ENCODE peak calls at places on chromosomes 5 and 9, in ten cellular contexts. L, B, D, T, W, C, Y, F, Q and X are unnamed samples. For H3K36me3 and H3K27me3, the result is how much of the 10 kb centered on the place peaks cover.

GRCh38 chr5:119218830-119219782 is 136.7 kb upstream of the TNFAIP8 start:
- DNase-seq in L (no peak), B (no peak), D (no peak), T (no peak), W (peak), C (no peak), Y (peak), F (no peak), Q (peak), X (no peak)

GRCh38 chr9:111743275-111743674 is 51.5 kb downstream of the SHOC1 start:
- DNase-seq in L (no peak), B (no peak), D (no peak), T (peak), W (no peak), C (peak), Y (peak), F (peak), Q (peak), X (no peak)

GRCh38 chr5:138752341-138752950 is 779 bp upstream of the CTNNA1 start:
- DNase-seq in L (no peak), B (peak), D (peak), T (no peak), W (peak), C (peak), Y (no peak), F (no peak), Q (peak), X (peak)

GRCh38 chr5:177439518-177440053 is 7.0 kb upstream of the PRR7 start:
- DNase-seq in L (no peak), B (no peak), D (no peak), T (no peak), W (no peak), C (no peak), Y (no peak), F (no peak), Q (no peak), X (no peak)

GRCh38 chr9:95733687-95734659 is 141.5 kb upstream of the ERCC6L2 start:
- DNase-seq in L (no peak), B (no peak), D (no peak), T (no peak), W (no peak), C (no peak), Y (no peak), F (no peak), Q (no peak), X (no peak)

GRCh38 chr5:176743828-176744583 is 66.4 kb upstream of the UNC5A start:
- DNase-seq in L (no peak), B (no peak), D (no peak), T (no peak), W (no peak), C (no peak), Y (no peak), F (no peak), Q (no peak), X (no peak)

GRCh38 chr5:43840424-43841232 is 237.6 kb downstream of the NNT start:
- DNase-seq in L (no peak), B (no peak), D (no peak), T (no peak), W (no peak), C (no peak), Y (no peak), F (no peak), Q (peak), X (no peak)

GRCh38 chr9:105842023-105842644 is 147.8 kb downstream of the TMEM38B start:
- DNase-seq in L (no peak), B (peak), D (peak), T (peak), W (no peak), C (peak), Y (peak), F (peak), Q (peak), X (no peak)

GRCh38 chr5:135724475-135725065 is 109.9 kb upstream of the SLC25A48 start:
- DNase-seq in L (no peak), B (no peak), D (no peak), T (no peak), W (no peak), C (no peak), Y (no peak), F (no peak), Q (no peak), X (no peak)

GRCh38 chr9:21801683-21802417 is 586 bp upstream of the MTAP start:
- DNase-seq in L (peak), B (peak), D (no peak), T (peak), W (peak), C (peak), Y (peak), F (peak), Q (peak), X (peak)

GRCh38 chr5:181261320-181262085 is 560 bp upstream of the TRIM52 start:
- DNase-seq in L (peak), B (peak), D (peak), T (peak), W (peak), C (peak), Y (peak), F (peak), Q (peak), X (peak)

GRCh38 chr5:58040851-58041250 is 419.0 kb downstream of the PLK2 start:
- DNase-seq in L (no peak), B (no peak), D (no peak), T (peak), W (no peak), C (peak), Y (no peak), F (no peak), Q (peak), X (no peak)

GRCh38 chr5:37721447-37721871 is 118.4 kb downstream of the GDNF start:
- DNase-seq in L (no peak), B (no peak), D (no peak), T (peak), W (no peak), C (no peak), Y (peak), F (peak), Q (peak), X (peak)

GRCh38 chr9:89605181-89606048 is 603 bp downstream of the GADD45G start:
- DNase-seq in L (peak), B (peak), D (no peak), T (peak), W (peak), C (peak), Y (peak), F (peak), Q (peak), X (peak)

DNA sequence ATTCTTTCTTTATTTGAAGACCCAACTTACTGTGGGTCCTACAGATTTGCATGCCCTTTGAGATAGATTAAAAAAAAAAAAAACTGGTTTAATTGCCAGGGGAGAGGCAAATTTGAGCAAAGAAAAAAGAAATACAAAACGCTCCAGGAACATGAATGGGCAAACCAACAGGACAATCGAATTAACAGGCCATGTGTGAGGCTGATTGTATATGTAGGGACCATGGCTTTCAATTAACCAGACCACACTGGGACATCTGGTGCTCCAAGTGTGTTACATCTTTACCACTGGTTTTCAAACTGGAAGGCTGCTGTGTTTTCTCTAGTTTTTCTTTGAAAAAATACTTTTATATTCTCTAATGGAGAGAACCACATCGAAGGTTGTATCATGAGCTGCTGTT is 612.1 kb upstream of the SEMA6A start:
- DNase-seq in L (no peak), B (no peak), D (no peak), T (no peak), W (no peak), C (no peak), Y (no peak), F (no peak), Q (no peak), X (no peak)
- H3K36me3 ChIP-seq in L (under half), B (under half), D (under half), T (under half), W (under half), C (under half), Y (under half), F (under half), Q (under half), X (under half)

DNA sequence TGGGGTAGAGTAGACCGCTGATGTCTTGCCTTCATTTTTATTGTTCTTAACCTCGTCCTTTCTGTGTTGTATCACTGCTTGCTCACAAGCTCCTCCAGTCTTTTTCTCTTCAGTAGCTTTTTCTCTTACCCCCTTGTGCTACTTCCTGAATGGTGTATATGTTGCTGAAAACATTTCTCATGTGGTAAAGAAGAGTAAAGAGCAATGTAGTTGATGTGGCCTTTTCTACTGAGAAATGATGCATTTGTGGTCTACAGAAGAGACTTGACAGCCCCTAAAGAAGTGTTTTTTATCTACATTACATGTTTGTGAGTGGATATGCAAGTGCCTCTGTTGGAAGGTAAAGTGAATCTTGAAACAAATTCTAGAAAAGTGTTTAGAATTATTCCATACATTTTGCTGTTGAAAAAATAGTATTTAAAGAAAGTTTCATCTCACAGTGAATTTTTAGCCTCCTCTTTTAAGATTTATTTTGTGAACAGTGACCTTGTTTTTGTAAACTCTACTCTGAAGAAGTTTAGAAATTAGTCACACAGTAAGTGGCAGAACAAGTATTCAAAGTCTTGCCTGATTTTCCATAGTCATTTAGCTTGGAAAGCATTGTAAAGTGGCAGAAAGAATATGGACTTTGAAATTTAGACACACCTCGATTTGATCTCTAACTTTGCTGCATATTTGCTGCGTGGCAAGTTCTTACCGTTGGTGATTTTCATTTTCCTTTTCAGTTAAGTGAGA is 17.4 kb downstream of the CDC42SE2 start:
- DNase-seq in L (no peak), B (no peak), D (no peak), T (no peak), W (no peak), C (peak), Y (peak), F (no peak), Q (peak), X (peak)
- H3K4me3 ChIP-seq in L (no peak), B (no peak), D (no peak), T (no peak), W (peak), C (peak), Y (no peak), F (no peak), Q (no peak), X (peak)

GRCh38 chr9:109705515-109705914 is 74.5 kb upstream of the PALM2AKAP2 start:
- DNase-seq in L (no peak), B (peak), D (no peak), T (no peak), W (no peak), C (peak), Y (peak), F (peak), Q (peak), X (no peak)
- H3K27me3 ChIP-seq in L (under half), B (under half), D (under half), T (under half), W (under half), C (under half), Y (under half), F (under half), Q (under half), X (under half)

DNA sequence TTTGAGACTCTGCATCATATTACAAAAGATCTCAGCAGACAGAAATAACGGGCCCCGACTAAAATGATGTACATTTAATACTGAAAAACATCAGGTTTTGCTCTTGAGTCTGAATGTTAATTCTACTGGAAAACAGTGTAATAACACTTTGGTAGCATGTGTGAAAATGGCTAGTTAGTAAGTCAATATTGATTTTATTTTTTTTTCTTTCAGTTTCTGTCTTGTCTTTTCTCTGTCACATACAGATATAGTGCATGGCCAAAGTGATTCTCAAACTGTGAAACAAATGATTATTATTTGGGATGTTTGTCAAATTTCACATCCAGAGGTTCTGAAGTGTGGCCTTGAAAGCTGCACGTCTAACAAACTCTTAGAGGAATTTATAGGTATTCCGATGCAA is 23.1 kb downstream of the CCNH start:
- DNase-seq in L (no peak), B (no peak), D (no peak), T (no peak), W (no peak), C (no peak), Y (no peak), F (no peak), Q (no peak), X (no peak)
- H3K36me3 ChIP-seq in L (half or more), B (half or more), D (half or more), T (under half), W (under half), C (under half), Y (under half), F (under half), Q (half or more), X (under half)

DNA sequence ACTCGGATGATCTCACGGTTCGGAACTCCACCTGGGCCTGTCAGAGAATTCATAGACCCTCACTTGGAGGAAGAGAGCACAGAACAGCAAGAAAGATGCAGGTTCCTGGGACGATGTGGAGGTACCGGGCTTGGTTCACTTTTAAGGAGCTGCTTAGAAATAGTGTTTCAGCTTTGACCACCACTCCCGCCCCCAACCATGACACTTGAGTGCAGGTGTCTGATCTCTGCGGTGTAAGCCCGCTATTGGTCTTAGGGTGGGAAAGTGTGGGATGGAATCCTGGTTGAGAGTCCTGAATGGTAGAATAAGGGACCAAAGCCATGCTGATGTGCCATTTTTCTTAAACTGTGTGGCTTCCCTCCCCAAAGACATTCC is 97.2 kb upstream of the LMX1B start:
- DNase-seq in L (no peak), B (no peak), D (no peak), T (no peak), W (no peak), C (no peak), Y (no peak), F (no peak), Q (no peak), X (no peak)
- H3K4me3 ChIP-seq in L (peak), B (no peak), D (no peak), T (no peak), W (no peak), C (no peak), Y (no peak), F (no peak), Q (peak), X (no peak)

GRCh38 chr5:116579139-116579538 is 4.5 kb upstream of the SEMA6A start:
- DNase-seq in L (no peak), B (no peak), D (no peak), T (no peak), W (no peak), C (no peak), Y (no peak), F (no peak), Q (no peak), X (no peak)

GRCh38 chr5:116585227-116585626 is 10.6 kb upstream of the SEMA6A start:
- DNase-seq in L (no peak), B (no peak), D (no peak), T (no peak), W (no peak), C (peak), Y (no peak), F (no peak), Q (no peak), X (no peak)

GRCh38 chr5:116578676-116579075 is 4.1 kb upstream of the SEMA6A start:
- DNase-seq in L (no peak), B (no peak), D (no peak), T (no peak), W (no peak), C (no peak), Y (no peak), F (no peak), Q (no peak), X (no peak)

GRCh38 chr5:116583823-116584222 is 9.2 kb upstream of the SEMA6A start:
- DNase-seq in L (no peak), B (no peak), D (no peak), T (no peak), W (no peak), C (peak), Y (no peak), F (no peak), Q (no peak), X (no peak)

GRCh38 chr5:116583085-116583766 is 8.6 kb upstream of the SEMA6A start:
- DNase-seq in L (no peak), B (no peak), D (no peak), T (peak), W (no peak), C (peak), Y (peak), F (no peak), Q (peak), X (no peak)
- H3K27me3 ChIP-seq in L (under half), B (under half), D (under half), T (under half), W (under half), C (under half), Y (under half), F (under half), Q (under half), X (under half)